ENCODE peak calls at places on chromosomes 11 and 22, in ten cellular contexts. X is PC-3, S is GM23248, T is H9, B is colonic mucosa, M is IMR-90, P is kidney, A is fibroblast of lung, U is neural progenitor cell, Z is mesenchymal stem cell. I is an unnamed sample. For H3K4me1, the result is how much of the 10 kb centered on the place peaks cover.

GRCh38 chr11:12318791-12319733 is 58.3 kb upstream of the PARVA start:
- DNase-seq in A (peak), U (no peak), S (peak), X (no peak), B (no peak), M (peak), T (no peak), Z (peak), P (no peak), I (no peak)

GRCh38 chr22:36180038-36180880 is 19.7 kb upstream of the APOL3 start:
- DNase-seq in A (peak), U (peak), T (peak), S (peak), M (peak), Z (peak), P (peak), B (peak), X (peak), I (peak)

GRCh38 chr11:116505466-116506247 is 267.1 kb downstream of the BUD13 start:
- DNase-seq in X (no peak), T (no peak), U (no peak), P (no peak), S (no peak), B (no peak), M (no peak), A (no peak), Z (no peak), I (no peak)

GRCh38 chr22:36461665-36462474 is 19.6 kb downstream of the TXN2 start:
- DNase-seq in P (peak), A (peak), S (peak), X (peak), Z (peak), M (peak), U (no peak), T (peak), B (no peak), I (no peak)

GRCh38 chr22:33923660-33924246 is 3.5 kb upstream of the LARGE1 start:
- DNase-seq in S (peak), Z (peak), U (peak), B (peak), A (peak), M (peak), P (no peak), T (peak), X (peak), I (peak)

GRCh38 chr11:46701078-46701654 is 335 bp downstream of the ZNF408 start:
- DNase-seq in M (no peak), S (peak), A (no peak), P (peak), T (no peak), X (no peak), U (peak), Z (no peak), B (peak), I (no peak)

GRCh38 chr22:23058481-23059336 is 11.6 kb upstream of the GNAZ start:
- DNase-seq in M (no peak), X (peak), T (peak), U (no peak), B (peak), A (no peak), Z (no peak), P (peak), S (no peak), I (no peak)

GRCh38 chr11:69364901-69365300 is 70.9 kb downstream of the MYEOV start:
- DNase-seq in X (peak), T (no peak), U (no peak), B (no peak), P (no peak), Z (peak), S (no peak), M (peak), A (peak), I (no peak)

GRCh38 chr11:101456812-101457211 is 127.0 kb downstream of the TRPC6 start:
- DNase-seq in Z (peak), T (no peak), S (peak), U (no peak), P (no peak), X (peak), B (no peak), M (peak), A (peak), I (no peak)

GRCh38 chr11:69905202-69905535 is 86.0 kb upstream of the FGF3 start:
- DNase-seq in A (no peak), P (no peak), B (no peak), X (no peak), S (no peak), Z (no peak), U (no peak), M (no peak), T (no peak), I (no peak)

GRCh38 chr11:46560300-46561025 is 33.4 kb downstream of the AMBRA1 start:
- DNase-seq in T (no peak), X (no peak), B (peak), A (peak), S (peak), M (peak), P (no peak), Z (peak), U (no peak), I (no peak)

GRCh38 chr11:9604134-9604533 is 30.7 kb downstream of the WEE1 start:
- DNase-seq in U (no peak), B (no peak), A (no peak), Z (no peak), M (peak), S (no peak), X (no peak), P (no peak), T (no peak), I (no peak)

GRCh38 chr22:24926849-24927579 is 19.5 kb downstream of the LHFPL7 start:
- DNase-seq in X (peak), A (peak), B (no peak), P (no peak), Z (peak), S (peak), T (no peak), U (no peak), M (no peak), I (no peak)

GRCh38 chr11:124872741-124873140 is 7.5 kb downstream of the ROBO3 start:
- DNase-seq in S (no peak), T (peak), B (no peak), U (peak), X (no peak), P (no peak), M (no peak), Z (no peak), A (no peak), I (no peak)

GRCh38 chr22:24426436-24426835 is 963 bp upstream of the ADORA2A start:
- DNase-seq in T (no peak), Z (no peak), X (no peak), A (no peak), B (no peak), U (no peak), P (no peak), M (no peak), S (no peak), I (no peak)

GRCh38 chr11:124086447-124086846 is 28.8 kb upstream of the VWA5A start:
- DNase-seq in T (no peak), U (peak), S (no peak), X (no peak), A (no peak), Z (no peak), B (no peak), P (no peak), M (no peak), I (no peak)

GRCh38 chr11:103863497-103863896 is 172.9 kb upstream of the DDI1 start:
- DNase-seq in B (no peak), T (no peak), X (no peak), M (peak), Z (peak), A (peak), S (peak), U (no peak), P (no peak), I (no peak)

GRCh38 chr11:118885831-118886571 is 2.3 kb downstream of the CXCR5 start:
- DNase-seq in Z (no peak), B (no peak), P (no peak), S (no peak), A (no peak), T (no peak), M (no peak), U (no peak), X (no peak), I (no peak)

GRCh38 chr22:44032126-44032730 is 8.1 kb downstream of the PARVB start:
- DNase-seq in M (peak), B (no peak), U (no peak), P (peak), S (no peak), A (peak), Z (no peak), T (no peak), X (no peak), I (no peak)

GRCh38 chr11:28072321-28072720 is 35.6 kb downstream of the KIF18A start:
- DNase-seq in M (peak), B (no peak), P (no peak), Z (no peak), T (no peak), U (no peak), A (peak), X (no peak), S (peak), I (no peak)

GRCh38 chr22:31730344-31730711 is 19.6 kb downstream of the PRR14L start:
- DNase-seq in U (peak), P (no peak), S (no peak), M (no peak), T (no peak), B (no peak), Z (no peak), A (no peak), X (no peak), I (no peak)

GRCh38 chr22:42688241-42688913 is 32.3 kb downstream of the A4GALT start:
- DNase-seq in A (peak), T (peak), Z (peak), U (peak), S (peak), M (peak), B (peak), P (peak), X (peak), I (no peak)

GRCh38 chr11:134272381-134273316 is 3.5 kb upstream of the GLB1L3 start:
- DNase-seq in B (no peak), P (no peak), Z (peak), U (peak), X (no peak), A (no peak), S (peak), M (peak), T (peak), I (no peak)

GRCh38 chr22:50243704-50244419 is 961 bp downstream of the TUBGCP6 start:
- DNase-seq in S (peak), P (no peak), Z (peak), T (no peak), B (no peak), A (no peak), U (no peak), M (peak), X (no peak), I (no peak)

GRCh38 chr22:22865311-22866072 is 22.1 kb upstream of the IGLL5 start:
- DNase-seq in P (no peak), Z (no peak), A (no peak), U (no peak), X (no peak), S (no peak), B (no peak), T (no peak), M (no peak), I (no peak)

GRCh38 chr11:102467080-102467708 is 14.6 kb upstream of the TMEM123 start:
- DNase-seq in S (no peak), X (peak), A (no peak), U (no peak), T (no peak), M (no peak), P (no peak), B (peak), Z (no peak), I (no peak)

GRCh38 chr11:134802116-134802515 is 390.1 kb upstream of the B3GAT1 start:
- DNase-seq in P (no peak), Z (no peak), X (no peak), M (no peak), S (no peak), U (peak), A (no peak), B (no peak), T (no peak), I (no peak)

GRCh38 chr11:36385121-36385530 is 89.0 kb downstream of the PRR5L start:
- DNase-seq in B (no peak), P (no peak), M (peak), X (peak), T (no peak), U (no peak), S (peak), A (peak), Z (peak), I (no peak)

GRCh38 chr11:77196961-77197360 is 68.9 kb downstream of the MYO7A start:
- DNase-seq in X (no peak), A (no peak), B (no peak), Z (no peak), M (no peak), U (no peak), S (no peak), P (peak), T (no peak), I (no peak)

GRCh38 chr11:58493676-58494075 is 14.2 kb downstream of the OR5B21 start:
- DNase-seq in X (peak), U (no peak), B (no peak), T (no peak), A (peak), Z (no peak), P (no peak), S (peak), M (peak), I (no peak)

GRCh38 chr11:58497951-58498350 is 10.0 kb downstream of the OR5B21 start:
- DNase-seq in T (no peak), P (no peak), A (no peak), M (no peak), Z (no peak), U (no peak), X (no peak), S (no peak), B (no peak), I (peak)

GRCh38 chr11:58490827-58491226 is 17.1 kb downstream of the OR5B21 start:
- DNase-seq in T (no peak), Z (no peak), X (no peak), P (no peak), M (no peak), S (no peak), U (no peak), A (no peak), B (no peak), I (no peak)

GRCh38 chr11:58495906-58496305 is 12.0 kb downstream of the OR5B21 start:
- DNase-seq in S (no peak), P (no peak), M (no peak), T (no peak), X (no peak), U (no peak), B (no peak), A (no peak), Z (no peak), I (no peak)

DNA sequence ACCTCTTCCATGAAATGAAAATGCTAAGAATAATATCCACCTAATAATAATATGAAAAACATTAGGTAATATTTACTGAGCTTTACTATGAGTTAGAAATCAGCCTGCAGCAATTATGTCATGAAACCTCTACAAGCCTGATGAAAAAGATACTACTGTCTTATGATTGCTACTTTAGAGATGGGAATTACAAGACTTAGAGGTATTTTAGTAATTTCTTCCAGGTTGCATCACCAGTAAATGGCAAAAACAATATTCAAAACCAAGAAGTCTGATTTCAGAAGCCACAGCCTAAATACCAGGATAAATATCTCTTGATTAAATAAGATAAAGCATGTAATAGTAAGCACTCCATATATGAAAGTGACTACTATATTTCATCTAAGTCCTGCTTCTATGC is 13.8 kb downstream of the OR5B21 start:
- DNase-seq in M (peak), T (no peak), S (peak), U (no peak), B (no peak), A (peak), Z (no peak), X (peak), P (no peak), I (no peak)
- H3K9ac ChIP-seq in M (no peak), T (no peak), S (peak), U (no peak), B (no peak), A (no peak), Z (peak), X (no peak), P (no peak), I (no peak)

GRCh38 chr11:74133416-74133815 is 37.4 kb downstream of the C2CD3 start:
- DNase-seq in P (no peak), M (no peak), U (no peak), Z (no peak), B (no peak), A (no peak), S (no peak), X (no peak), T (no peak), I (no peak)

GRCh38 chr11:74138572-74138971 is 32.2 kb downstream of the C2CD3 start:
- DNase-seq in A (peak), S (peak), U (no peak), Z (peak), M (peak), X (peak), B (peak), T (no peak), P (no peak), I (peak)

GRCh38 chr11:74138021-74138420 is 32.8 kb downstream of the C2CD3 start:
- DNase-seq in T (no peak), P (no peak), M (peak), U (no peak), Z (no peak), B (no peak), X (peak), A (peak), S (peak), I (no peak)

GRCh38 chr11:74135516-74135840 is 35.3 kb downstream of the C2CD3 start:
- DNase-seq in S (no peak), Z (peak), X (no peak), B (no peak), U (no peak), M (no peak), T (no peak), A (no peak), P (no peak), I (no peak)

DNA sequence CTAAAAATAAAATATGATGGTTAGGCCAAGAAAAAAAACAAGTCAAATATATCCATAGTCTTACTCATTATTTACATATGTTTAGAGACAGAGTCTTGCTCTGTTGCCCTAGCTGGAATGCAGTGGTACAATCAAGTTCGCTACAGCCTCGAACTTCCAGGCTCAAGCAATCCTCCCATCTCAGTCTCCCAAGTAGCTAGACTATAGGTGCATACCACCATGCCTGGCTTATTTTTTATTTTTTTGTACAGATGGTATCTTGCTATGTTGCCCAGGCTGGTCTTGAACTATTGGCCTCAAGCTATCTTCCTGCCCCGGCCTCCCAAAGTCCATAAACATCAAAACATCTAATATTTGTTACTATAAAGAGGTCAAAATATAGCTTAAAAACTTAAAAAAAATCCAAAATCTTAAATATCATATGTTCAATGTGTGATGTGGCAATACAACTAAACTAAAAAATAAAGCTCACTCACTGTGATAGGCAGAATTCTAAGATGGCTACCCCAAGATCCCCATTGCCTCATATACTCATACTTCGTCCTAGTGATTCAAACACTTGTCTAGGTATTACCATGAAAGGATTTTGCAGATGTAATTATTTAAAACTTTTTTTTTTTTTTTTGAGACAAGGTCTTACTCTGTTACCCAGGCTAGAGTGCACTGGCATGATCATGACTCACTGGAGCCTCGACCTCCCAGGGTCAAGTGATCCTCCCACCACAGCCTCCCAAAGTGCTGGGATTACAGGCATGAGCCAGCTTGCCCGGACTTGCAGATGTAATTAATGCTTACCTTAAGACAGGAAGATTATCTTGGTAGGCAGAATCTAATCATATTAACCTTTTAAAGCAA is 35.9 kb downstream of the C2CD3 start:
- DNase-seq in P (no peak), U (no peak), Z (peak), X (no peak), S (no peak), T (no peak), B (no peak), M (peak), A (peak), I (peak)
- H3K4me1 ChIP-seq in P (under half), U (under half), Z (under half), X (under half), S (under half), T (under half), B (under half), M (under half), A (under half), I (under half)

GRCh38 chr11:94933225-94934130 is 39.9 kb downstream of the CWC15 start:
- DNase-seq in Z (peak), U (no peak), B (no peak), X (peak), P (no peak), A (peak), S (peak), M (peak), T (no peak), I (no peak)
- H3K9ac ChIP-seq in Z (peak), U (no peak), B (no peak), X (no peak), P (no peak), A (peak), S (peak), M (no peak), T (no peak), I (no peak)

GRCh38 chr11:88305430-88305829 is 32.1 kb downstream of the CTSC start:
- DNase-seq in S (no peak), T (no peak), U (no peak), X (no peak), B (no peak), A (no peak), P (no peak), Z (no peak), M (no peak), I (no peak)

GRCh38 chr11:88306785-88307184 is 30.8 kb downstream of the CTSC start:
- DNase-seq in P (no peak), T (no peak), S (no peak), A (no peak), M (no peak), X (no peak), B (no peak), Z (no peak), U (no peak), I (no peak)

GRCh38 chr11:88307749-88308425 is 29.6 kb downstream of the CTSC start:
- DNase-seq in P (no peak), M (no peak), U (peak), T (peak), B (no peak), A (no peak), S (no peak), X (no peak), Z (no peak), I (no peak)

GRCh38 chr11:88310246-88310645 is 27.3 kb downstream of the CTSC start:
- DNase-seq in A (peak), S (peak), U (no peak), M (peak), T (no peak), Z (no peak), P (no peak), X (peak), B (no peak), I (no peak)

GRCh38 chr11:88308576-88308975 is 29.0 kb downstream of the CTSC start:
- DNase-seq in M (no peak), U (peak), P (no peak), T (peak), X (no peak), S (no peak), A (no peak), Z (no peak), B (no peak), I (no peak)
- H3K4me1 ChIP-seq in M (under half), U (under half), P (under half), T (under half), X (under half), S (under half), A (under half), Z (under half), B (under half), I (under half)

GRCh38 chr22:46749682-46750529 is 11.9 kb upstream of the CERK start:
- DNase-seq in U (no peak), M (no peak), Z (no peak), P (peak), A (no peak), S (peak), T (no peak), B (no peak), X (no peak), I (no peak)
- H3K9ac ChIP-seq in U (no peak), M (no peak), Z (no peak), P (no peak), A (no peak), S (no peak), T (no peak), B (peak), X (no peak), I (no peak)

I was measured in keratinocyte.